ENCODE peak calls at places on chromosomes 13 and 19, in ten cellular contexts. One of them, this sample, is unnamed.

GRCh38 chr19:9881720-9882119 is 46.6 kb downstream of the PIN1 start:
- DNase-seq in stimulated activated CD4-positive, alpha-beta T cell treated with anti-CD3 and anti-CD28 coated beads, Interleukin-4, amount 100 ng/mL, for 24 hours: no peak
- DNase-seq in central memory CD8-positive, alpha-beta T cell: no peak
- DNase-seq in hippocampal formation: no peak
- DNase-seq in activated naive CD8-positive, alpha-beta T cell treated with anti-CD3 and anti-CD28 coated beads, Interleukin-2, amount 50 U/mL, for 24 hours: no peak
- DNase-seq in WERI-Rb-1: peak; percentile 94
- DNase-seq in hypothalamus: no peak
- DNase-seq in fibroblast of the aortic adventitia: no peak
- DNase-seq in NCI-H1092: no peak
- DNase-seq in A172: peak; percentile 39
- DNase-seq in this sample: no peak

GRCh38 chr13:99911069-99911964 is 60.2 kb downstream of the ZIC5 start:
- DNase-seq in NCI-H1092: peak; percentile 63
- DNase-seq in A172: no peak
- DNase-seq in central memory CD8-positive, alpha-beta T cell: no peak
- DNase-seq in hypothalamus: no peak
- DNase-seq in fibroblast of the aortic adventitia: no peak
- DNase-seq in stimulated activated CD4-positive, alpha-beta T cell treated with anti-CD3 and anti-CD28 coated beads, Interleukin-4, amount 100 ng/mL, for 24 hours: no peak
- DNase-seq in activated naive CD8-positive, alpha-beta T cell treated with anti-CD3 and anti-CD28 coated beads, Interleukin-2, amount 50 U/mL, for 24 hours: no peak
- DNase-seq in WERI-Rb-1: no peak
- DNase-seq in hippocampal formation: no peak
- DNase-seq in this sample: no peak

GRCh38 chr19:13913352-13913751 is 7.4 kb downstream of the CC2D1A start:
- DNase-seq in hypothalamus: no peak
- DNase-seq in WERI-Rb-1: no peak
- DNase-seq in fibroblast of the aortic adventitia: no peak
- DNase-seq in central memory CD8-positive, alpha-beta T cell: no peak
- DNase-seq in activated naive CD8-positive, alpha-beta T cell treated with anti-CD3 and anti-CD28 coated beads, Interleukin-2, amount 50 U/mL, for 24 hours: no peak
- DNase-seq in NCI-H1092: no peak
- DNase-seq in stimulated activated CD4-positive, alpha-beta T cell treated with anti-CD3 and anti-CD28 coated beads, Interleukin-4, amount 100 ng/mL, for 24 hours: no peak
- DNase-seq in A172: no peak
- DNase-seq in hippocampal formation: no peak
- DNase-seq in this sample: no peak

GRCh38 chr19:34994643-34995471 is 5.3 kb upstream of the GRAMD1A start:
- DNase-seq in WERI-Rb-1: no peak
- DNase-seq in hippocampal formation: no peak
- DNase-seq in hypothalamus: no peak
- DNase-seq in stimulated activated CD4-positive, alpha-beta T cell treated with anti-CD3 and anti-CD28 coated beads, Interleukin-4, amount 100 ng/mL, for 24 hours: no peak
- DNase-seq in A172: no peak
- DNase-seq in NCI-H1092: no peak
- DNase-seq in central memory CD8-positive, alpha-beta T cell: no peak
- DNase-seq in fibroblast of the aortic adventitia: peak; percentile 27
- DNase-seq in activated naive CD8-positive, alpha-beta T cell treated with anti-CD3 and anti-CD28 coated beads, Interleukin-2, amount 50 U/mL, for 24 hours: no peak
- DNase-seq in this sample: no peak

GRCh38 chr19:16726916-16727315 is 7.3 kb downstream of the NWD1 start:
- DNase-seq in hypothalamus: no peak
- DNase-seq in A172: no peak
- DNase-seq in WERI-Rb-1: no peak
- DNase-seq in fibroblast of the aortic adventitia: no peak
- DNase-seq in NCI-H1092: peak; percentile 36
- DNase-seq in activated naive CD8-positive, alpha-beta T cell treated with anti-CD3 and anti-CD28 coated beads, Interleukin-2, amount 50 U/mL, for 24 hours: no peak
- DNase-seq in stimulated activated CD4-positive, alpha-beta T cell treated with anti-CD3 and anti-CD28 coated beads, Interleukin-4, amount 100 ng/mL, for 24 hours: no peak
- DNase-seq in central memory CD8-positive, alpha-beta T cell: no peak
- DNase-seq in hippocampal formation: no peak
- DNase-seq in this sample: no peak

GRCh38 chr19:32870981-32871451 is 1.4 kb upstream of the SLC7A9 start:
- DNase-seq in stimulated activated CD4-positive, alpha-beta T cell treated with anti-CD3 and anti-CD28 coated beads, Interleukin-4, amount 100 ng/mL, for 24 hours: no peak
- DNase-seq in hypothalamus: no peak
- DNase-seq in A172: no peak
- DNase-seq in central memory CD8-positive, alpha-beta T cell: no peak
- DNase-seq in fibroblast of the aortic adventitia: no peak
- DNase-seq in WERI-Rb-1: no peak
- DNase-seq in activated naive CD8-positive, alpha-beta T cell treated with anti-CD3 and anti-CD28 coated beads, Interleukin-2, amount 50 U/mL, for 24 hours: no peak
- DNase-seq in hippocampal formation: no peak
- DNase-seq in NCI-H1092: no peak
- DNase-seq in this sample: no peak

GRCh38 chr13:109743706-109744453 is 42.5 kb downstream of the IRS2 start:
- DNase-seq in central memory CD8-positive, alpha-beta T cell: no peak
- DNase-seq in hypothalamus: no peak
- DNase-seq in activated naive CD8-positive, alpha-beta T cell treated with anti-CD3 and anti-CD28 coated beads, Interleukin-2, amount 50 U/mL, for 24 hours: no peak
- DNase-seq in fibroblast of the aortic adventitia: peak; percentile 25
- DNase-seq in NCI-H1092: no peak
- DNase-seq in A172: peak; percentile 88
- DNase-seq in hippocampal formation: no peak
- DNase-seq in stimulated activated CD4-positive, alpha-beta T cell treated with anti-CD3 and anti-CD28 coated beads, Interleukin-4, amount 100 ng/mL, for 24 hours: no peak
- DNase-seq in WERI-Rb-1: peak; percentile 82
- DNase-seq in this sample: no peak

GRCh38 chr13:33279898-33280549 is 5.5 kb downstream of the STARD13 start:
- DNase-seq in central memory CD8-positive, alpha-beta T cell: no peak
- DNase-seq in hippocampal formation: no peak
- DNase-seq in WERI-Rb-1: no peak
- DNase-seq in fibroblast of the aortic adventitia: peak; percentile 54
- DNase-seq in NCI-H1092: no peak
- DNase-seq in A172: peak; percentile 82
- DNase-seq in hypothalamus: no peak
- DNase-seq in stimulated activated CD4-positive, alpha-beta T cell treated with anti-CD3 and anti-CD28 coated beads, Interleukin-4, amount 100 ng/mL, for 24 hours: no peak
- DNase-seq in activated naive CD8-positive, alpha-beta T cell treated with anti-CD3 and anti-CD28 coated beads, Interleukin-2, amount 50 U/mL, for 24 hours: no peak
- DNase-seq in this sample: no peak

GRCh38 chr13:46154136-46154854 is 27.7 kb downstream of the LCP1 start:
- DNase-seq in WERI-Rb-1: no peak
- DNase-seq in central memory CD8-positive, alpha-beta T cell: no peak
- DNase-seq in NCI-H1092: no peak
- DNase-seq in hypothalamus: no peak
- DNase-seq in activated naive CD8-positive, alpha-beta T cell treated with anti-CD3 and anti-CD28 coated beads, Interleukin-2, amount 50 U/mL, for 24 hours: no peak
- DNase-seq in hippocampal formation: no peak
- DNase-seq in fibroblast of the aortic adventitia: peak; percentile 23
- DNase-seq in stimulated activated CD4-positive, alpha-beta T cell treated with anti-CD3 and anti-CD28 coated beads, Interleukin-4, amount 100 ng/mL, for 24 hours: no peak
- DNase-seq in A172: no peak
- DNase-seq in this sample: no peak

GRCh38 chr13:114313061-114313860 is 1.0 kb upstream of the CHAMP1 start:
- DNase-seq in activated naive CD8-positive, alpha-beta T cell treated with anti-CD3 and anti-CD28 coated beads, Interleukin-2, amount 50 U/mL, for 24 hours: peak; percentile 41
- DNase-seq in central memory CD8-positive, alpha-beta T cell: no peak
- DNase-seq in fibroblast of the aortic adventitia: no peak
- DNase-seq in WERI-Rb-1: no peak
- DNase-seq in NCI-H1092: no peak
- DNase-seq in stimulated activated CD4-positive, alpha-beta T cell treated with anti-CD3 and anti-CD28 coated beads, Interleukin-4, amount 100 ng/mL, for 24 hours: peak; percentile 53
- DNase-seq in hippocampal formation: no peak
- DNase-seq in A172: peak; percentile 50
- DNase-seq in hypothalamus: no peak
- DNase-seq in this sample: peak; percentile 42

GRCh38 chr13:27151798-27152599 is 19.6 kb downstream of the USP12 start:
- DNase-seq in NCI-H1092: no peak
- DNase-seq in stimulated activated CD4-positive, alpha-beta T cell treated with anti-CD3 and anti-CD28 coated beads, Interleukin-4, amount 100 ng/mL, for 24 hours: no peak
- DNase-seq in fibroblast of the aortic adventitia: no peak
- DNase-seq in hypothalamus: no peak
- DNase-seq in WERI-Rb-1: no peak
- DNase-seq in activated naive CD8-positive, alpha-beta T cell treated with anti-CD3 and anti-CD28 coated beads, Interleukin-2, amount 50 U/mL, for 24 hours: no peak
- DNase-seq in central memory CD8-positive, alpha-beta T cell: no peak
- DNase-seq in A172: no peak
- DNase-seq in hippocampal formation: no peak
- DNase-seq in this sample: no peak

GRCh38 chr19:55197531-55197930 is 11.8 kb downstream of the PTPRH start:
- DNase-seq in NCI-H1092: no peak
- DNase-seq in stimulated activated CD4-positive, alpha-beta T cell treated with anti-CD3 and anti-CD28 coated beads, Interleukin-4, amount 100 ng/mL, for 24 hours: no peak
- DNase-seq in fibroblast of the aortic adventitia: no peak
- DNase-seq in WERI-Rb-1: no peak
- DNase-seq in hypothalamus: no peak
- DNase-seq in central memory CD8-positive, alpha-beta T cell: no peak
- DNase-seq in hippocampal formation: no peak
- DNase-seq in activated naive CD8-positive, alpha-beta T cell treated with anti-CD3 and anti-CD28 coated beads, Interleukin-2, amount 50 U/mL, for 24 hours: no peak
- DNase-seq in A172: no peak
- DNase-seq in this sample: no peak

GRCh38 chr13:30319703-30320102 is 12.4 kb upstream of the KATNAL1 start:
- DNase-seq in NCI-H1092: no peak
- DNase-seq in fibroblast of the aortic adventitia: peak; percentile 55
- DNase-seq in stimulated activated CD4-positive, alpha-beta T cell treated with anti-CD3 and anti-CD28 coated beads, Interleukin-4, amount 100 ng/mL, for 24 hours: no peak
- DNase-seq in hypothalamus: no peak
- DNase-seq in central memory CD8-positive, alpha-beta T cell: no peak
- DNase-seq in activated naive CD8-positive, alpha-beta T cell treated with anti-CD3 and anti-CD28 coated beads, Interleukin-2, amount 50 U/mL, for 24 hours: no peak
- DNase-seq in WERI-Rb-1: no peak
- DNase-seq in hippocampal formation: peak; percentile 37
- DNase-seq in A172: no peak
- DNase-seq in this sample: no peak

GRCh38 chr13:99418663-99419140 is 82.6 kb upstream of the TM9SF2 start:
- DNase-seq in NCI-H1092: no peak
- DNase-seq in stimulated activated CD4-positive, alpha-beta T cell treated with anti-CD3 and anti-CD28 coated beads, Interleukin-4, amount 100 ng/mL, for 24 hours: no peak
- DNase-seq in WERI-Rb-1: peak; percentile 16
- DNase-seq in activated naive CD8-positive, alpha-beta T cell treated with anti-CD3 and anti-CD28 coated beads, Interleukin-2, amount 50 U/mL, for 24 hours: no peak
- DNase-seq in A172: no peak
- DNase-seq in fibroblast of the aortic adventitia: no peak
- DNase-seq in central memory CD8-positive, alpha-beta T cell: no peak
- DNase-seq in hypothalamus: no peak
- DNase-seq in hippocampal formation: no peak
- DNase-seq in this sample: no peak

GRCh38 chr19:21749090-21749489 is 18.3 kb downstream of the ZNF100 start:
- DNase-seq in stimulated activated CD4-positive, alpha-beta T cell treated with anti-CD3 and anti-CD28 coated beads, Interleukin-4, amount 100 ng/mL, for 24 hours: no peak
- DNase-seq in A172: peak; percentile 12
- DNase-seq in hippocampal formation: no peak
- DNase-seq in central memory CD8-positive, alpha-beta T cell: no peak
- DNase-seq in activated naive CD8-positive, alpha-beta T cell treated with anti-CD3 and anti-CD28 coated beads, Interleukin-2, amount 50 U/mL, for 24 hours: no peak
- DNase-seq in NCI-H1092: no peak
- DNase-seq in WERI-Rb-1: no peak
- DNase-seq in fibroblast of the aortic adventitia: peak; percentile 25
- DNase-seq in hypothalamus: no peak
- DNase-seq in this sample: no peak

GRCh38 chr13:36862002-36862706 is 43.1 kb downstream of the RFXAP start:
- DNase-seq in hypothalamus: no peak
- DNase-seq in WERI-Rb-1: no peak
- DNase-seq in stimulated activated CD4-positive, alpha-beta T cell treated with anti-CD3 and anti-CD28 coated beads, Interleukin-4, amount 100 ng/mL, for 24 hours: no peak
- DNase-seq in A172: peak; percentile 15
- DNase-seq in hippocampal formation: no peak
- DNase-seq in NCI-H1092: no peak
- DNase-seq in fibroblast of the aortic adventitia: peak; percentile 45
- DNase-seq in activated naive CD8-positive, alpha-beta T cell treated with anti-CD3 and anti-CD28 coated beads, Interleukin-2, amount 50 U/mL, for 24 hours: no peak
- DNase-seq in central memory CD8-positive, alpha-beta T cell: no peak
- DNase-seq in this sample: no peak

GRCh38 chr13:100147825-100148224 is 58.9 kb downstream of the PCCA start:
- DNase-seq in WERI-Rb-1: no peak
- DNase-seq in hypothalamus: no peak
- DNase-seq in NCI-H1092: no peak
- DNase-seq in central memory CD8-positive, alpha-beta T cell: no peak
- DNase-seq in hippocampal formation: no peak
- DNase-seq in stimulated activated CD4-positive, alpha-beta T cell treated with anti-CD3 and anti-CD28 coated beads, Interleukin-4, amount 100 ng/mL, for 24 hours: no peak
- DNase-seq in activated naive CD8-positive, alpha-beta T cell treated with anti-CD3 and anti-CD28 coated beads, Interleukin-2, amount 50 U/mL, for 24 hours: no peak
- DNase-seq in fibroblast of the aortic adventitia: no peak
- DNase-seq in A172: no peak
- DNase-seq in this sample: no peak

GRCh38 chr19:11088508-11089253 is 582 bp upstream of the LDLR start:
- DNase-seq in fibroblast of the aortic adventitia: peak; percentile 60
- DNase-seq in stimulated activated CD4-positive, alpha-beta T cell treated with anti-CD3 and anti-CD28 coated beads, Interleukin-4, amount 100 ng/mL, for 24 hours: no peak
- DNase-seq in WERI-Rb-1: no peak
- DNase-seq in activated naive CD8-positive, alpha-beta T cell treated with anti-CD3 and anti-CD28 coated beads, Interleukin-2, amount 50 U/mL, for 24 hours: no peak
- DNase-seq in hypothalamus: no peak
- DNase-seq in hippocampal formation: peak; percentile 21
- DNase-seq in central memory CD8-positive, alpha-beta T cell: no peak
- DNase-seq in A172: peak; percentile 27
- DNase-seq in NCI-H1092: no peak
- DNase-seq in this sample: no peak

GRCh38 chr19:52993342-52994178 is 20.2 kb upstream of the ERVV-1 start:
- DNase-seq in fibroblast of the aortic adventitia: peak; percentile 78
- DNase-seq in activated naive CD8-positive, alpha-beta T cell treated with anti-CD3 and anti-CD28 coated beads, Interleukin-2, amount 50 U/mL, for 24 hours: peak; percentile 75
- DNase-seq in hypothalamus: no peak
- DNase-seq in A172: peak; percentile 35
- DNase-seq in central memory CD8-positive, alpha-beta T cell: peak; percentile 76
- DNase-seq in NCI-H1092: peak; percentile 40
- DNase-seq in hippocampal formation: peak; percentile 34
- DNase-seq in WERI-Rb-1: peak; percentile 91
- DNase-seq in stimulated activated CD4-positive, alpha-beta T cell treated with anti-CD3 and anti-CD28 coated beads, Interleukin-4, amount 100 ng/mL, for 24 hours: peak; percentile 74
- DNase-seq in this sample: peak; percentile 75

GRCh38 chr19:51637362-51637978 is 7.3 kb upstream of the SIGLEC5 start:
- DNase-seq in A172: no peak
- DNase-seq in central memory CD8-positive, alpha-beta T cell: no peak
- DNase-seq in fibroblast of the aortic adventitia: peak; percentile 2
- DNase-seq in hippocampal formation: no peak
- DNase-seq in WERI-Rb-1: no peak
- DNase-seq in activated naive CD8-positive, alpha-beta T cell treated with anti-CD3 and anti-CD28 coated beads, Interleukin-2, amount 50 U/mL, for 24 hours: no peak
- DNase-seq in hypothalamus: no peak
- DNase-seq in NCI-H1092: no peak
- DNase-seq in stimulated activated CD4-positive, alpha-beta T cell treated with anti-CD3 and anti-CD28 coated beads, Interleukin-4, amount 100 ng/mL, for 24 hours: no peak
- DNase-seq in this sample: no peak

GRCh38 chr13:67075239-67075638 is 154.9 kb downstream of the PCDH9 start:
- DNase-seq in NCI-H1092: no peak
- DNase-seq in WERI-Rb-1: no peak
- DNase-seq in activated naive CD8-positive, alpha-beta T cell treated with anti-CD3 and anti-CD28 coated beads, Interleukin-2, amount 50 U/mL, for 24 hours: no peak
- DNase-seq in A172: no peak
- DNase-seq in fibroblast of the aortic adventitia: peak; percentile 52
- DNase-seq in central memory CD8-positive, alpha-beta T cell: no peak
- DNase-seq in hypothalamus: no peak
- DNase-seq in hippocampal formation: peak; percentile 81
- DNase-seq in stimulated activated CD4-positive, alpha-beta T cell treated with anti-CD3 and anti-CD28 coated beads, Interleukin-4, amount 100 ng/mL, for 24 hours: no peak
- DNase-seq in this sample: no peak

GRCh38 chr13:48994731-48995130 is 19.0 kb downstream of the FNDC3A start:
- DNase-seq in activated naive CD8-positive, alpha-beta T cell treated with anti-CD3 and anti-CD28 coated beads, Interleukin-2, amount 50 U/mL, for 24 hours: no peak
- DNase-seq in A172: no peak
- DNase-seq in stimulated activated CD4-positive, alpha-beta T cell treated with anti-CD3 and anti-CD28 coated beads, Interleukin-4, amount 100 ng/mL, for 24 hours: no peak
- DNase-seq in NCI-H1092: no peak
- DNase-seq in WERI-Rb-1: no peak
- DNase-seq in hypothalamus: no peak
- DNase-seq in hippocampal formation: no peak
- DNase-seq in central memory CD8-positive, alpha-beta T cell: no peak
- DNase-seq in fibroblast of the aortic adventitia: peak; percentile 28
- DNase-seq in this sample: no peak

GRCh38 chr13:111122056-111122455 is 6.9 kb downstream of the ARHGEF7 start:
- DNase-seq in hippocampal formation: no peak
- DNase-seq in hypothalamus: no peak
- DNase-seq in activated naive CD8-positive, alpha-beta T cell treated with anti-CD3 and anti-CD28 coated beads, Interleukin-2, amount 50 U/mL, for 24 hours: no peak
- DNase-seq in NCI-H1092: peak; percentile 84
- DNase-seq in fibroblast of the aortic adventitia: no peak
- DNase-seq in A172: no peak
- DNase-seq in WERI-Rb-1: no peak
- DNase-seq in stimulated activated CD4-positive, alpha-beta T cell treated with anti-CD3 and anti-CD28 coated beads, Interleukin-4, amount 100 ng/mL, for 24 hours: no peak
- DNase-seq in central memory CD8-positive, alpha-beta T cell: no peak
- DNase-seq in this sample: no peak

GRCh38 chr13:28820099-28821051 is at the start of gene MTUS2:
- DNase-seq in fibroblast of the aortic adventitia: no peak
- DNase-seq in activated naive CD8-positive, alpha-beta T cell treated with anti-CD3 and anti-CD28 coated beads, Interleukin-2, amount 50 U/mL, for 24 hours: peak; percentile 7
- DNase-seq in stimulated activated CD4-positive, alpha-beta T cell treated with anti-CD3 and anti-CD28 coated beads, Interleukin-4, amount 100 ng/mL, for 24 hours: peak; percentile 8
- DNase-seq in hypothalamus: no peak
- DNase-seq in WERI-Rb-1: no peak
- DNase-seq in central memory CD8-positive, alpha-beta T cell: no peak
- DNase-seq in hippocampal formation: no peak
- DNase-seq in NCI-H1092: no peak
- DNase-seq in A172: no peak
- DNase-seq in this sample: peak; percentile 18

GRCh38 chr19:51751655-51752054 is at the start of gene FPR1:
- DNase-seq in NCI-H1092: no peak
- DNase-seq in central memory CD8-positive, alpha-beta T cell: no peak
- DNase-seq in hippocampal formation: no peak
- DNase-seq in WERI-Rb-1: no peak
- DNase-seq in activated naive CD8-positive, alpha-beta T cell treated with anti-CD3 and anti-CD28 coated beads, Interleukin-2, amount 50 U/mL, for 24 hours: no peak
- DNase-seq in hypothalamus: no peak
- DNase-seq in stimulated activated CD4-positive, alpha-beta T cell treated with anti-CD3 and anti-CD28 coated beads, Interleukin-4, amount 100 ng/mL, for 24 hours: no peak
- DNase-seq in fibroblast of the aortic adventitia: peak; percentile 25
- DNase-seq in A172: peak; percentile 26
- DNase-seq in this sample: no peak

GRCh38 chr13:66926200-66926850 is 303.8 kb downstream of the PCDH9 start:
- DNase-seq in fibroblast of the aortic adventitia: no peak
- DNase-seq in stimulated activated CD4-positive, alpha-beta T cell treated with anti-CD3 and anti-CD28 coated beads, Interleukin-4, amount 100 ng/mL, for 24 hours: no peak
- DNase-seq in hypothalamus: no peak
- DNase-seq in A172: no peak
- DNase-seq in NCI-H1092: no peak
- DNase-seq in activated naive CD8-positive, alpha-beta T cell treated with anti-CD3 and anti-CD28 coated beads, Interleukin-2, amount 50 U/mL, for 24 hours: no peak
- DNase-seq in WERI-Rb-1: no peak
- DNase-seq in hippocampal formation: no peak
- DNase-seq in central memory CD8-positive, alpha-beta T cell: no peak
- DNase-seq in this sample: no peak

GRCh38 chr19:15136234-15136954 is 29.2 kb downstream of the SYDE1 start:
- DNase-seq in WERI-Rb-1: no peak
- DNase-seq in A172: no peak
- DNase-seq in hippocampal formation: no peak
- DNase-seq in central memory CD8-positive, alpha-beta T cell: no peak
- DNase-seq in NCI-H1092: no peak
- DNase-seq in stimulated activated CD4-positive, alpha-beta T cell treated with anti-CD3 and anti-CD28 coated beads, Interleukin-4, amount 100 ng/mL, for 24 hours: no peak
- DNase-seq in fibroblast of the aortic adventitia: peak; percentile 14
- DNase-seq in activated naive CD8-positive, alpha-beta T cell treated with anti-CD3 and anti-CD28 coated beads, Interleukin-2, amount 50 U/mL, for 24 hours: no peak
- DNase-seq in hypothalamus: no peak
- DNase-seq in this sample: no peak

GRCh38 chr19:58311345-58311744 is 6.2 kb downstream of the ERVK3-1 start:
- DNase-seq in fibroblast of the aortic adventitia: no peak
- DNase-seq in stimulated activated CD4-positive, alpha-beta T cell treated with anti-CD3 and anti-CD28 coated beads, Interleukin-4, amount 100 ng/mL, for 24 hours: no peak
- DNase-seq in NCI-H1092: no peak
- DNase-seq in activated naive CD8-positive, alpha-beta T cell treated with anti-CD3 and anti-CD28 coated beads, Interleukin-2, amount 50 U/mL, for 24 hours: no peak
- DNase-seq in hypothalamus: no peak
- DNase-seq in A172: no peak
- DNase-seq in WERI-Rb-1: no peak
- DNase-seq in hippocampal formation: peak; percentile 20
- DNase-seq in central memory CD8-positive, alpha-beta T cell: no peak
- DNase-seq in this sample: no peak